ENCODE peak calls at places on chromosomes 2 and 18, in five cellular contexts. J, X, L, W and Q are unnamed samples.

GRCh38 chr2:83587309-83587708 is 871.8 kb downstream of the SUCLG1 start:
- DNase-seq in J (no peak), X (no peak), L (no peak), W (no peak), Q (no peak)

GRCh38 chr2:97095661-97096060 is 979 bp upstream of the FAHD2B start:
- DNase-seq in J (no peak), X (no peak), L (no peak), W (no peak), Q (no peak)

GRCh38 chr2:106336740-106337139 is 131.5 kb downstream of the RGPD3 start:
- DNase-seq in J (no peak), X (no peak), L (no peak), W (no peak), Q (no peak)

GRCh38 chr2:208488668-208489564 is 82.3 kb downstream of the PTH2R start:
- DNase-seq in J (no peak), X (no peak), L (no peak), W (no peak), Q (no peak)

GRCh38 chr2:179877601-179878364 is 16.4 kb upstream of the ZNF385B start:
- DNase-seq in J (no peak), X (no peak), L (no peak), W (no peak), Q (no peak)

GRCh38 chr2:68302281-68302680 is 17.5 kb downstream of the CNRIP1 start:
- DNase-seq in J (no peak), X (no peak), L (no peak), W (no peak), Q (no peak)

GRCh38 chr18:27185025-27185763 is at the start of gene CHST9:
- DNase-seq in J (no peak), X (no peak), L (no peak), W (no peak), Q (no peak)

GRCh38 chr2:152126664-152127063 is 27.8 kb upstream of the CACNB4 start:
- DNase-seq in J (no peak), X (no peak), L (no peak), W (no peak), Q (no peak)

GRCh38 chr2:61085883-61086282 is 20.2 kb downstream of the SANBR start:
- DNase-seq in J (no peak), X (no peak), L (no peak), W (no peak), Q (no peak)